ENCODE peak calls at places on chromosomes 16 and 17, in four cellular contexts. One of them, this sample, is unnamed.

GRCh38 chr17:18319604-18320256 is 4.6 kb downstream of the SMCR8 start:
- DNase-seq in activated naive CD8-positive, alpha-beta T cell treated with anti-CD3 and anti-CD28 coated beads, Interleukin-2, amount 50 U/mL, for 16 hours: no peak
- DNase-seq in anterior cingulate cortex: no peak
- DNase-seq in mesendoderm: peak; percentile 83
- DNase-seq in this sample: no peak

GRCh38 chr16:3672571-3673041 is 18.1 kb downstream of the DNASE1 start:
- DNase-seq in activated naive CD8-positive, alpha-beta T cell treated with anti-CD3 and anti-CD28 coated beads, Interleukin-2, amount 50 U/mL, for 16 hours: no peak
- DNase-seq in mesendoderm: no peak
- DNase-seq in anterior cingulate cortex: no peak
- DNase-seq in this sample: no peak

GRCh38 chr17:63477471-63478440 is 895 bp downstream of the ACE start:
- DNase-seq in activated naive CD8-positive, alpha-beta T cell treated with anti-CD3 and anti-CD28 coated beads, Interleukin-2, amount 50 U/mL, for 16 hours: no peak
- DNase-seq in anterior cingulate cortex: no peak
- DNase-seq in mesendoderm: peak; percentile 48
- DNase-seq in this sample: no peak

GRCh38 chr17:27947005-27947406 is 53.8 kb upstream of the LYRM9 start:
- DNase-seq in activated naive CD8-positive, alpha-beta T cell treated with anti-CD3 and anti-CD28 coated beads, Interleukin-2, amount 50 U/mL, for 16 hours: no peak
- DNase-seq in anterior cingulate cortex: no peak
- DNase-seq in mesendoderm: no peak
- DNase-seq in this sample: no peak

GRCh38 chr17:33967608-33968349 is 287.3 kb upstream of the CCL2 start:
- DNase-seq in mesendoderm: no peak
- DNase-seq in activated naive CD8-positive, alpha-beta T cell treated with anti-CD3 and anti-CD28 coated beads, Interleukin-2, amount 50 U/mL, for 16 hours: no peak
- DNase-seq in anterior cingulate cortex: no peak
- DNase-seq in this sample: no peak

GRCh38 chr16:4319454-4319853 is 3.6 kb downstream of the GLIS2 start:
- DNase-seq in activated naive CD8-positive, alpha-beta T cell treated with anti-CD3 and anti-CD28 coated beads, Interleukin-2, amount 50 U/mL, for 16 hours: no peak
- DNase-seq in mesendoderm: no peak
- DNase-seq in anterior cingulate cortex: no peak
- DNase-seq in this sample: peak; percentile 37

GRCh38 chr17:64448665-64449512 is at the start of gene MILR1:
- DNase-seq in activated naive CD8-positive, alpha-beta T cell treated with anti-CD3 and anti-CD28 coated beads, Interleukin-2, amount 50 U/mL, for 16 hours: no peak
- DNase-seq in mesendoderm: no peak
- DNase-seq in anterior cingulate cortex: no peak
- DNase-seq in this sample: no peak

GRCh38 chr17:76191891-76192290 is 48.4 kb downstream of the RNF157 start:
- DNase-seq in anterior cingulate cortex: no peak
- DNase-seq in mesendoderm: no peak
- DNase-seq in activated naive CD8-positive, alpha-beta T cell treated with anti-CD3 and anti-CD28 coated beads, Interleukin-2, amount 50 U/mL, for 16 hours: no peak
- DNase-seq in this sample: no peak

GRCh38 chr17:7573324-7574080 is 5.9 kb upstream of the CD68 start:
- DNase-seq in mesendoderm: peak; percentile 97
- DNase-seq in activated naive CD8-positive, alpha-beta T cell treated with anti-CD3 and anti-CD28 coated beads, Interleukin-2, amount 50 U/mL, for 16 hours: peak; percentile 82
- DNase-seq in anterior cingulate cortex: peak; percentile 52
- DNase-seq in this sample: peak; percentile 90

GRCh38 chr17:194844-195602 is 13.6 kb upstream of the DOC2B start:
- DNase-seq in mesendoderm: no peak
- DNase-seq in activated naive CD8-positive, alpha-beta T cell treated with anti-CD3 and anti-CD28 coated beads, Interleukin-2, amount 50 U/mL, for 16 hours: no peak
- DNase-seq in anterior cingulate cortex: no peak
- DNase-seq in this sample: no peak

GRCh38 chr16:67101301-67101675 is 8.5 kb upstream of the PHAF1 start:
- DNase-seq in anterior cingulate cortex: no peak
- DNase-seq in activated naive CD8-positive, alpha-beta T cell treated with anti-CD3 and anti-CD28 coated beads, Interleukin-2, amount 50 U/mL, for 16 hours: no peak
- DNase-seq in mesendoderm: no peak
- DNase-seq in this sample: no peak

GRCh38 chr16:46822270-46822669 is 8.7 kb downstream of the C16orf87 start:
- DNase-seq in anterior cingulate cortex: no peak
- DNase-seq in activated naive CD8-positive, alpha-beta T cell treated with anti-CD3 and anti-CD28 coated beads, Interleukin-2, amount 50 U/mL, for 16 hours: no peak
- DNase-seq in mesendoderm: no peak
- DNase-seq in this sample: no peak

GRCh38 chr17:61583242-61583641 is 7.8 kb downstream of the NACA2 start:
- DNase-seq in activated naive CD8-positive, alpha-beta T cell treated with anti-CD3 and anti-CD28 coated beads, Interleukin-2, amount 50 U/mL, for 16 hours: no peak
- DNase-seq in mesendoderm: peak; percentile 35
- DNase-seq in anterior cingulate cortex: no peak
- DNase-seq in this sample: no peak

GRCh38 chr16:62954144-62955032 is 918.1 kb upstream of the CDH8 start:
- DNase-seq in mesendoderm: peak; percentile 30
- DNase-seq in anterior cingulate cortex: no peak
- DNase-seq in activated naive CD8-positive, alpha-beta T cell treated with anti-CD3 and anti-CD28 coated beads, Interleukin-2, amount 50 U/mL, for 16 hours: no peak
- DNase-seq in this sample: no peak

GRCh38 chr16:73143681-73144370 is 95.9 kb upstream of the ZFHX3 start:
- DNase-seq in activated naive CD8-positive, alpha-beta T cell treated with anti-CD3 and anti-CD28 coated beads, Interleukin-2, amount 50 U/mL, for 16 hours: no peak
- DNase-seq in anterior cingulate cortex: no peak
- DNase-seq in mesendoderm: no peak
- DNase-seq in this sample: no peak

GRCh38 chr17:76539631-76540271 is at the start of gene PRCD:
- DNase-seq in anterior cingulate cortex: no peak
- DNase-seq in mesendoderm: peak; percentile 71
- DNase-seq in activated naive CD8-positive, alpha-beta T cell treated with anti-CD3 and anti-CD28 coated beads, Interleukin-2, amount 50 U/mL, for 16 hours: no peak
- DNase-seq in this sample: no peak

GRCh38 chr17:57874434-57875108 is 24.7 kb upstream of the MRPS23 start:
- DNase-seq in mesendoderm: peak; percentile 98
- DNase-seq in activated naive CD8-positive, alpha-beta T cell treated with anti-CD3 and anti-CD28 coated beads, Interleukin-2, amount 50 U/mL, for 16 hours: no peak
- DNase-seq in anterior cingulate cortex: no peak
- DNase-seq in this sample: no peak

GRCh38 chr17:65936013-65936412 is 255.9 kb downstream of the CEP112 start:
- DNase-seq in mesendoderm: no peak
- DNase-seq in activated naive CD8-positive, alpha-beta T cell treated with anti-CD3 and anti-CD28 coated beads, Interleukin-2, amount 50 U/mL, for 16 hours: no peak
- DNase-seq in anterior cingulate cortex: no peak
- DNase-seq in this sample: no peak

GRCh38 chr17:2909164-2909852 is 113.1 kb downstream of the RAP1GAP2 start:
- DNase-seq in anterior cingulate cortex: no peak
- DNase-seq in mesendoderm: no peak
- DNase-seq in activated naive CD8-positive, alpha-beta T cell treated with anti-CD3 and anti-CD28 coated beads, Interleukin-2, amount 50 U/mL, for 16 hours: no peak
- DNase-seq in this sample: no peak

GRCh38 chr17:2449486-2449885 is 48.6 kb upstream of the MNT start:
- DNase-seq in mesendoderm: no peak
- DNase-seq in anterior cingulate cortex: no peak
- DNase-seq in activated naive CD8-positive, alpha-beta T cell treated with anti-CD3 and anti-CD28 coated beads, Interleukin-2, amount 50 U/mL, for 16 hours: no peak
- DNase-seq in this sample: no peak

GRCh38 chr17:77443743-77444260 is 303.0 kb downstream of the SEC14L1 start:
- DNase-seq in mesendoderm: no peak
- DNase-seq in anterior cingulate cortex: no peak
- DNase-seq in activated naive CD8-positive, alpha-beta T cell treated with anti-CD3 and anti-CD28 coated beads, Interleukin-2, amount 50 U/mL, for 16 hours: no peak
- DNase-seq in this sample: no peak

GRCh38 chr16:75204410-75204758 is 2.6 kb downstream of the CTRB2 start:
- DNase-seq in mesendoderm: no peak
- DNase-seq in activated naive CD8-positive, alpha-beta T cell treated with anti-CD3 and anti-CD28 coated beads, Interleukin-2, amount 50 U/mL, for 16 hours: no peak
- DNase-seq in anterior cingulate cortex: no peak
- DNase-seq in this sample: no peak

GRCh38 chr17:72392056-72393010 is 271.5 kb downstream of the SOX9 start:
- DNase-seq in mesendoderm: no peak
- DNase-seq in anterior cingulate cortex: no peak
- DNase-seq in activated naive CD8-positive, alpha-beta T cell treated with anti-CD3 and anti-CD28 coated beads, Interleukin-2, amount 50 U/mL, for 16 hours: no peak
- DNase-seq in this sample: no peak

GRCh38 chr16:85946680-85947510 is 47.9 kb downstream of the IRF8 start:
- DNase-seq in activated naive CD8-positive, alpha-beta T cell treated with anti-CD3 and anti-CD28 coated beads, Interleukin-2, amount 50 U/mL, for 16 hours: no peak
- DNase-seq in anterior cingulate cortex: no peak
- DNase-seq in mesendoderm: no peak
- DNase-seq in this sample: no peak

GRCh38 chr17:44927696-44928095 is 12.4 kb upstream of the GFAP start:
- DNase-seq in anterior cingulate cortex: no peak
- DNase-seq in mesendoderm: no peak
- DNase-seq in activated naive CD8-positive, alpha-beta T cell treated with anti-CD3 and anti-CD28 coated beads, Interleukin-2, amount 50 U/mL, for 16 hours: no peak
- DNase-seq in this sample: no peak

GRCh38 chr16:46886764-46887523 is 2.8 kb downstream of the GPT2 start:
- DNase-seq in mesendoderm: no peak
- DNase-seq in anterior cingulate cortex: no peak
- DNase-seq in activated naive CD8-positive, alpha-beta T cell treated with anti-CD3 and anti-CD28 coated beads, Interleukin-2, amount 50 U/mL, for 16 hours: no peak
- DNase-seq in this sample: no peak

GRCh38 chr17:34024303-34025178 is 230.5 kb upstream of the CCL2 start:
- DNase-seq in anterior cingulate cortex: peak; percentile 55
- DNase-seq in activated naive CD8-positive, alpha-beta T cell treated with anti-CD3 and anti-CD28 coated beads, Interleukin-2, amount 50 U/mL, for 16 hours: no peak
- DNase-seq in mesendoderm: peak; percentile 70
- DNase-seq in this sample: no peak